ENCODE peak calls at places on chromosomes 11 and 22, in six cellular contexts. One of them, this sample, is unnamed.

GRCh38 chr22:46355369-46355995 is 20.0 kb downstream of the TRMU start:
- DNase-seq in GM12891: peak; percentile 84
- DNase-seq in K562: peak; percentile 66
- DNase-seq in HepG2: peak; percentile 37
- DNase-seq in H1: peak; percentile 97
- DNase-seq in GM12878: no peak
- DNase-seq in this sample: peak; percentile 83

GRCh38 chr11:114098927-114099326 is 39.4 kb downstream of the ZBTB16 start:
- DNase-seq in GM12891: no peak
- DNase-seq in K562: no peak
- DNase-seq in HepG2: peak; percentile 32
- DNase-seq in H1: no peak
- DNase-seq in GM12878: no peak
- DNase-seq in this sample: no peak

GRCh38 chr11:76756341-76756771 is 26.8 kb upstream of the TSKU start:
- DNase-seq in GM12891: no peak
- DNase-seq in K562: no peak
- DNase-seq in HepG2: no peak
- DNase-seq in H1: no peak
- DNase-seq in GM12878: no peak
- DNase-seq in this sample: no peak

GRCh38 chr11:18490736-18491485 is 35.3 kb downstream of the LDHAL6A start:
- DNase-seq in GM12891: no peak
- DNase-seq in K562: peak; percentile 19
- DNase-seq in HepG2: no peak
- DNase-seq in H1: no peak
- DNase-seq in GM12878: no peak
- DNase-seq in this sample: no peak

GRCh38 chr11:103808246-103808645 is 228.2 kb upstream of the DDI1 start:
- DNase-seq in GM12891: no peak
- DNase-seq in K562: no peak
- DNase-seq in HepG2: no peak
- DNase-seq in H1: no peak
- DNase-seq in GM12878: no peak
- DNase-seq in this sample: no peak

GRCh38 chr11:86865436-86865835 is 65.1 kb downstream of the PRSS23 start:
- DNase-seq in GM12891: no peak
- DNase-seq in K562: no peak
- DNase-seq in HepG2: no peak
- DNase-seq in H1: no peak
- DNase-seq in GM12878: no peak
- DNase-seq in this sample: no peak

GRCh38 chr22:45585946-45586540 is 83.4 kb downstream of the FBLN1 start:
- DNase-seq in GM12891: no peak
- DNase-seq in K562: no peak
- DNase-seq in HepG2: no peak
- DNase-seq in H1: no peak
- DNase-seq in GM12878: no peak
- DNase-seq in this sample: no peak

GRCh38 chr11:104916442-104916841 is 18.2 kb upstream of the CASP12 start:
- DNase-seq in GM12891: no peak
- DNase-seq in K562: no peak
- DNase-seq in HepG2: no peak
- DNase-seq in H1: no peak
- DNase-seq in GM12878: no peak
- DNase-seq in this sample: no peak

GRCh38 chr11:20611445-20611844 is 12.0 kb downstream of the SLC6A5 start:
- DNase-seq in GM12891: no peak
- DNase-seq in K562: no peak
- DNase-seq in HepG2: no peak
- DNase-seq in H1: no peak
- DNase-seq in GM12878: no peak
- DNase-seq in this sample: no peak

GRCh38 chr11:61007971-61008896 is 36.8 kb downstream of the CD6 start:
- DNase-seq in GM12891: no peak
- DNase-seq in K562: peak; percentile 43
- DNase-seq in HepG2: no peak
- DNase-seq in H1: peak; percentile 93
- DNase-seq in GM12878: no peak
- DNase-seq in this sample: no peak

GRCh38 chr11:47234669-47235075 is 13.9 kb downstream of the ACP2 start:
- DNase-seq in GM12891: no peak
- DNase-seq in K562: no peak
- DNase-seq in HepG2: no peak
- DNase-seq in H1: no peak
- DNase-seq in GM12878: no peak
- DNase-seq in this sample: no peak

GRCh38 chr11:47236482-47236881 is 12.1 kb downstream of the ACP2 start:
- DNase-seq in GM12891: no peak
- DNase-seq in K562: no peak
- DNase-seq in HepG2: no peak
- DNase-seq in H1: no peak
- DNase-seq in GM12878: no peak
- DNase-seq in this sample: no peak

GRCh38 chr11:47235163-47235562 is 13.5 kb downstream of the ACP2 start:
- DNase-seq in GM12891: no peak
- DNase-seq in K562: no peak
- DNase-seq in HepG2: no peak
- DNase-seq in H1: no peak
- DNase-seq in GM12878: no peak
- DNase-seq in this sample: no peak

GRCh38 chr11:47233051-47233450 is 15.6 kb downstream of the ACP2 start:
- DNase-seq in GM12891: no peak
- DNase-seq in K562: no peak
- DNase-seq in HepG2: no peak
- DNase-seq in H1: no peak
- DNase-seq in GM12878: no peak
- DNase-seq in this sample: no peak

DNA sequence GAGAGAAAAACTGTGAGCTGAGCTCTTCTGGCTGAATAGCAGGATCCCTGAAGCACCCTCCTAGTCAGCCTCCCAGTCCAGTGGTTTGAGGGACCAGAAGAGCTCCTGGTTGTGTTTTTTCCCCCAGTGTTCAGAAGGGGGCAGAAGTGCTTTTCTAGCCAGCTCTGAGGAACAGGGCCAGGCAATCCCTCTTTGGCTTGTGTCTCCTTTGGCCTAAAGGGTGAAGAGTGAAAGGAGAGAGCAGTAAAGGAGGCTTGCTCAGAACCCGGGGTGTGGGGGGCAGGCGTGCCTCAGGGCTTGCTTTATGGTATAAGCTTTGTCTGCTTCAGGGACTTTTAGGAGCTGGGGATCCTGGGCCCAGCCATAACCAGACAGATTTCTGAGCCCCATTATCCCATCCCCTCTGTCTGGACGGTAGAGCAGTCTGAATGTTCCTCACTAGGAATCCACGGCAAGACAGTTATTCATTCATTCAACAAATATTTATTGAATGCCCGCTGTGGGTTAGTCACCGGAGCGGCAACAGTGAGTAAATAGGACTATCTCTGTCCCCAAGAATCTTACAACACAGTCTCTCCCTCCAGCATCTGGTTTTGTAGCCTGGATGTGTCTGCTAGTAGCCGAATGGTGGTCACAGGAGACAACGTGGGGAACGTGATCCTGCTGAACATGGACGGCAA is 14.5 kb downstream of the ACP2 start:
- DNase-seq in GM12891: no peak
- DNase-seq in K562: peak; percentile 38
- DNase-seq in HepG2: peak; percentile 41
- DNase-seq in H1: no peak
- DNase-seq in GM12878: no peak
- DNase-seq in this sample: no peak
- TF ChIP-seq TAF1 in GM12891: no peak
- TF ChIP-seq TAF1 in K562: no peak
- TF ChIP-seq TAF1 in HepG2: no peak
- TF ChIP-seq TAF1 in H1: no peak
- TF ChIP-seq TAF1 in GM12878: no peak
- TF ChIP-seq TAF1 in this sample: no peak

GRCh38 chr22:47695176-47695575 is 932.7 kb downstream of the TBC1D22A start:
- DNase-seq in GM12891: no peak
- DNase-seq in K562: no peak
- DNase-seq in HepG2: no peak
- DNase-seq in H1: peak; percentile 13
- DNase-seq in GM12878: peak; percentile 26
- DNase-seq in this sample: no peak
- TF ChIP-seq POLR2AphosphoS5 in GM12891: no peak
- TF ChIP-seq POLR2AphosphoS5 in K562: no peak
- TF ChIP-seq POLR2AphosphoS5 in HepG2: no peak
- TF ChIP-seq POLR2AphosphoS5 in H1: no peak
- TF ChIP-seq POLR2AphosphoS5 in GM12878: no peak
- TF ChIP-seq POLR2AphosphoS5 in this sample: no peak

DNA sequence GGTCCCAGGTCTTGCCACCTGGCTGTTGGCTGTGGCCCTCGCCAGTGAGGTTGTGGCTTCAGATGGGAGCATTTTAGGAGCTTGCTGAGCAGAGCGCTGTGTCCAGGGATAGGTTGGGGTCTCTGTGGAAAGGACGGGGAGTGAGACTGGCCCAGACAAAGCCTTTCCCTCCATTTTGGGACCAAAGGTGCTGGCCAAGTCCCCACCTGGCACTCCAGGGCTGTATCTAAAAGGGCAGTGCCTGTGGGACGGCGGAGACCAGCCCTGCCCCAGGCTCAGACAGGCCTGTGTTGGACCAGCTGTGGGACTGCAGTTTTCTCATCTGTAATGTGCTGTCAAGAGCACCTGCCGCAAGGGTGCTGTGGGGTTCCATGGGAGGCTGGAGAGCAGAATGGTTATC is 5.0 kb upstream of the KCTD17 start:
- DNase-seq in GM12891: no peak
- DNase-seq in K562: no peak
- DNase-seq in HepG2: no peak
- DNase-seq in H1: no peak
- DNase-seq in GM12878: no peak
- DNase-seq in this sample: no peak
- TF ChIP-seq POLR2A in GM12891: no peak
- TF ChIP-seq POLR2A in K562: no peak
- TF ChIP-seq POLR2A in HepG2: no peak
- TF ChIP-seq POLR2A in H1: no peak
- TF ChIP-seq POLR2A in GM12878: no peak
- TF ChIP-seq POLR2A in this sample: no peak

GRCh38 chr11:106231591-106231990 is 154.1 kb downstream of the AASDHPPT start:
- DNase-seq in GM12891: no peak
- DNase-seq in K562: no peak
- DNase-seq in HepG2: no peak
- DNase-seq in H1: no peak
- DNase-seq in GM12878: no peak
- DNase-seq in this sample: no peak
- TF ChIP-seq TAF1 in GM12891: no peak
- TF ChIP-seq TAF1 in K562: no peak
- TF ChIP-seq TAF1 in HepG2: no peak
- TF ChIP-seq TAF1 in H1: no peak
- TF ChIP-seq TAF1 in GM12878: no peak
- TF ChIP-seq TAF1 in this sample: no peak

GRCh38 chr11:62556102-62556871 is 9.7 kb upstream of the AHNAK start:
- DNase-seq in GM12891: no peak
- DNase-seq in K562: peak; percentile 56
- DNase-seq in HepG2: no peak
- DNase-seq in H1: peak; percentile 77
- DNase-seq in GM12878: peak; percentile 88
- DNase-seq in this sample: no peak
- TF ChIP-seq POLR2AphosphoS5 in GM12891: peak; percentile 16
- TF ChIP-seq POLR2AphosphoS5 in K562: no peak
- TF ChIP-seq POLR2AphosphoS5 in HepG2: peak; percentile 15
- TF ChIP-seq POLR2AphosphoS5 in H1: no peak
- TF ChIP-seq POLR2AphosphoS5 in GM12878: no peak
- TF ChIP-seq POLR2AphosphoS5 in this sample: peak; percentile 58

GRCh38 chr22:27994481-27995331 is 75.7 kb upstream of the PITPNB start:
- DNase-seq in GM12891: no peak
- DNase-seq in K562: no peak
- DNase-seq in HepG2: no peak
- DNase-seq in H1: no peak
- DNase-seq in GM12878: no peak
- DNase-seq in this sample: no peak

GRCh38 chr22:27995801-27996528 is 76.9 kb upstream of the PITPNB start:
- DNase-seq in GM12891: no peak
- DNase-seq in K562: no peak
- DNase-seq in HepG2: no peak
- DNase-seq in H1: no peak
- DNase-seq in GM12878: no peak
- DNase-seq in this sample: no peak

GRCh38 chr22:27993201-27993635 is 74.2 kb upstream of the PITPNB start:
- DNase-seq in GM12891: no peak
- DNase-seq in K562: no peak
- DNase-seq in HepG2: no peak
- DNase-seq in H1: no peak
- DNase-seq in GM12878: no peak
- DNase-seq in this sample: no peak

GRCh38 chr22:27992294-27993165 is 73.5 kb upstream of the PITPNB start:
- DNase-seq in GM12891: no peak
- DNase-seq in K562: no peak
- DNase-seq in HepG2: no peak
- DNase-seq in H1: no peak
- DNase-seq in GM12878: no peak
- DNase-seq in this sample: no peak

DNA sequence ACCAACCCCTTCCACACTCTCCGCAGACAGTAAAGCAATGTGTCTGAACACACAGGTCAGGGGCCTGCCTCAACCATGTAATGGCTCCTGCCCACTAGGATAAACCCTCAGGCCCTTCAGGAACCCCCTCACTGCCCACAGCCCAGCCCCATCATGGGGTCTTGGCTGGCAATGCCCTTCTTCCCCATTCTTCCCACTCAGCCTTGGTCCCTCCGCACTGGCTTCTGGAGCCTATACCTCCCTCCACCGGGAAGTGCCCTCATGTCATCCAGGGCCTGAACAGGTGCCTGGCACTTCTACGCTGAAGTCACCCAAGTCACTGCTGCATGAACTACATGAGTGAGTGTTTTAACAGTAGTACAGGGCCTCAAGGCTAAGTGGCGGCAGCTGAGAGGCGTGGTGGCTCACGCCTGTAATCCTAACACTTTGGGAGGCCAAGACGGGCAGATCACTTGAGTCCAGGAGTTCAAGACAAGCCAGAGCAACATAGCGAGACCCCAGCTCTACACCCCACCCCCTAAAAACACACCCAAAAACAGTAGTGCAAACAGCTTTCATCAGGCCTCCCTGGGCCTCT is 74.8 kb upstream of the PITPNB start:
- DNase-seq in GM12891: no peak
- DNase-seq in K562: no peak
- DNase-seq in HepG2: no peak
- DNase-seq in H1: no peak
- DNase-seq in GM12878: no peak
- DNase-seq in this sample: no peak
- TF ChIP-seq POLR2A in GM12891: no peak
- TF ChIP-seq POLR2A in K562: no peak
- TF ChIP-seq POLR2A in HepG2: no peak
- TF ChIP-seq POLR2A in H1: no peak
- TF ChIP-seq POLR2A in GM12878: no peak
- TF ChIP-seq POLR2A in this sample: no peak

GRCh38 chr11:15920856-15921629 is 435.3 kb downstream of the SOX6 start:
- DNase-seq in GM12891: no peak
- DNase-seq in K562: no peak
- DNase-seq in HepG2: no peak
- DNase-seq in H1: no peak
- DNase-seq in GM12878: no peak
- DNase-seq in this sample: no peak
- TF ChIP-seq TAF1 in GM12891: no peak
- TF ChIP-seq TAF1 in K562: no peak
- TF ChIP-seq TAF1 in HepG2: no peak
- TF ChIP-seq TAF1 in H1: no peak
- TF ChIP-seq TAF1 in GM12878: no peak
- TF ChIP-seq TAF1 in this sample: no peak

GRCh38 chr22:28951969-28952521 is 68.7 kb downstream of the ZNRF3 start:
- DNase-seq in GM12891: no peak
- DNase-seq in K562: no peak
- DNase-seq in HepG2: peak; percentile 65
- DNase-seq in H1: no peak
- DNase-seq in GM12878: no peak
- DNase-seq in this sample: no peak
- TF ChIP-seq POLR2AphosphoS5 in GM12891: no peak
- TF ChIP-seq POLR2AphosphoS5 in K562: no peak
- TF ChIP-seq POLR2AphosphoS5 in HepG2: no peak
- TF ChIP-seq POLR2AphosphoS5 in H1: no peak
- TF ChIP-seq POLR2AphosphoS5 in GM12878: no peak
- TF ChIP-seq POLR2AphosphoS5 in this sample: no peak